ENCODE peak calls at places on chromosomes 16 and 17, in ten cellular contexts. One of them, this sample, is unnamed.
A peak's percentile ranks its signal among the peaks of the same experiment; 100 is the strongest.

GRCh38 chr16:67551972-67552371 is 10.4 kb upstream of the CTCF start:
- DNase-seq in progenitor cell of endocrine pancreas: no peak
- DNase-seq in Caki2: no peak
- DNase-seq in CD4-positive, alpha-beta memory T cell: no peak
- DNase-seq in T-helper 1 cell: no peak
- DNase-seq in body of pancreas: no peak
- DNase-seq in NCI-H774: no peak
- DNase-seq in activated CD4-positive, alpha-beta T cell treated with anti-CD3 and anti-CD28 coated beads, Interleukin-2, amount 50 U/mL, for 1 hour: no peak
- DNase-seq in stimulated activated CD4-positive, alpha-beta T cell treated with anti-CD3 and anti-CD28 coated beads, Interleukin-4, amount 100 ng/mL, for 24 hours: no peak
- DNase-seq in AG04450: no peak
- DNase-seq in this sample: no peak

GRCh38 chr16:47565454-47565853 is 104.3 kb downstream of the PHKB start:
- DNase-seq in progenitor cell of endocrine pancreas: no peak
- DNase-seq in Caki2: no peak
- DNase-seq in CD4-positive, alpha-beta memory T cell: peak; percentile 43
- DNase-seq in T-helper 1 cell: peak; percentile 54
- DNase-seq in body of pancreas: peak; percentile 16
- DNase-seq in NCI-H774: no peak
- DNase-seq in activated CD4-positive, alpha-beta T cell treated with anti-CD3 and anti-CD28 coated beads, Interleukin-2, amount 50 U/mL, for 1 hour: no peak
- DNase-seq in stimulated activated CD4-positive, alpha-beta T cell treated with anti-CD3 and anti-CD28 coated beads, Interleukin-4, amount 100 ng/mL, for 24 hours: peak; percentile 14
- DNase-seq in AG04450: no peak
- DNase-seq in this sample: no peak

GRCh38 chr16:80616362-80616761 is 75.6 kb downstream of the DYNLRB2 start:
- DNase-seq in progenitor cell of endocrine pancreas: no peak
- DNase-seq in Caki2: no peak
- DNase-seq in CD4-positive, alpha-beta memory T cell: no peak
- DNase-seq in T-helper 1 cell: no peak
- DNase-seq in body of pancreas: no peak
- DNase-seq in NCI-H774: no peak
- DNase-seq in activated CD4-positive, alpha-beta T cell treated with anti-CD3 and anti-CD28 coated beads, Interleukin-2, amount 50 U/mL, for 1 hour: no peak
- DNase-seq in stimulated activated CD4-positive, alpha-beta T cell treated with anti-CD3 and anti-CD28 coated beads, Interleukin-4, amount 100 ng/mL, for 24 hours: no peak
- DNase-seq in AG04450: no peak
- DNase-seq in this sample: no peak

GRCh38 chr16:72033437-72033836 is 20.9 kb upstream of the HP start:
- DNase-seq in progenitor cell of endocrine pancreas: no peak
- DNase-seq in Caki2: no peak
- DNase-seq in CD4-positive, alpha-beta memory T cell: no peak
- DNase-seq in T-helper 1 cell: no peak
- DNase-seq in body of pancreas: no peak
- DNase-seq in NCI-H774: no peak
- DNase-seq in activated CD4-positive, alpha-beta T cell treated with anti-CD3 and anti-CD28 coated beads, Interleukin-2, amount 50 U/mL, for 1 hour: no peak
- DNase-seq in stimulated activated CD4-positive, alpha-beta T cell treated with anti-CD3 and anti-CD28 coated beads, Interleukin-4, amount 100 ng/mL, for 24 hours: no peak
- DNase-seq in AG04450: no peak
- DNase-seq in this sample: no peak

GRCh38 chr17:4947010-4947410 is 1.3 kb downstream of the PFN1 start:
- DNase-seq in progenitor cell of endocrine pancreas: no peak
- DNase-seq in Caki2: peak; percentile 26
- DNase-seq in CD4-positive, alpha-beta memory T cell: no peak
- DNase-seq in T-helper 1 cell: no peak
- DNase-seq in body of pancreas: no peak
- DNase-seq in NCI-H774: no peak
- DNase-seq in activated CD4-positive, alpha-beta T cell treated with anti-CD3 and anti-CD28 coated beads, Interleukin-2, amount 50 U/mL, for 1 hour: no peak
- DNase-seq in stimulated activated CD4-positive, alpha-beta T cell treated with anti-CD3 and anti-CD28 coated beads, Interleukin-4, amount 100 ng/mL, for 24 hours: no peak
- DNase-seq in AG04450: no peak
- DNase-seq in this sample: no peak

GRCh38 chr17:60165976-60166375 is 16.2 kb downstream of the CA4 start:
- DNase-seq in progenitor cell of endocrine pancreas: no peak
- DNase-seq in Caki2: peak; percentile 16
- DNase-seq in CD4-positive, alpha-beta memory T cell: no peak
- DNase-seq in T-helper 1 cell: peak; percentile 67
- DNase-seq in body of pancreas: no peak
- DNase-seq in NCI-H774: no peak
- DNase-seq in activated CD4-positive, alpha-beta T cell treated with anti-CD3 and anti-CD28 coated beads, Interleukin-2, amount 50 U/mL, for 1 hour: no peak
- DNase-seq in stimulated activated CD4-positive, alpha-beta T cell treated with anti-CD3 and anti-CD28 coated beads, Interleukin-4, amount 100 ng/mL, for 24 hours: peak; percentile 28
- DNase-seq in AG04450: no peak
- DNase-seq in this sample: no peak

GRCh38 chr17:48113201-48113676 is 5.7 kb downstream of the SNX11 start:
- DNase-seq in progenitor cell of endocrine pancreas: no peak
- DNase-seq in Caki2: no peak
- DNase-seq in CD4-positive, alpha-beta memory T cell: peak; percentile 53
- DNase-seq in T-helper 1 cell: peak; percentile 74
- DNase-seq in body of pancreas: no peak
- DNase-seq in NCI-H774: no peak
- DNase-seq in activated CD4-positive, alpha-beta T cell treated with anti-CD3 and anti-CD28 coated beads, Interleukin-2, amount 50 U/mL, for 1 hour: peak; percentile 40
- DNase-seq in stimulated activated CD4-positive, alpha-beta T cell treated with anti-CD3 and anti-CD28 coated beads, Interleukin-4, amount 100 ng/mL, for 24 hours: peak; percentile 27
- DNase-seq in AG04450: no peak
- DNase-seq in this sample: no peak

GRCh38 chr16:50251375-50252081 is 14.8 kb upstream of the ADCY7 start:
- DNase-seq in progenitor cell of endocrine pancreas: no peak
- DNase-seq in Caki2: peak; percentile 67
- DNase-seq in CD4-positive, alpha-beta memory T cell: no peak
- DNase-seq in T-helper 1 cell: no peak
- DNase-seq in body of pancreas: no peak
- DNase-seq in NCI-H774: no peak
- DNase-seq in activated CD4-positive, alpha-beta T cell treated with anti-CD3 and anti-CD28 coated beads, Interleukin-2, amount 50 U/mL, for 1 hour: no peak
- DNase-seq in stimulated activated CD4-positive, alpha-beta T cell treated with anti-CD3 and anti-CD28 coated beads, Interleukin-4, amount 100 ng/mL, for 24 hours: no peak
- DNase-seq in AG04450: peak; percentile 46
- DNase-seq in this sample: peak; percentile 51

GRCh38 chr16:84588991-84589390 is 28.9 kb downstream of the COTL1 start:
- DNase-seq in progenitor cell of endocrine pancreas: no peak
- DNase-seq in Caki2: no peak
- DNase-seq in CD4-positive, alpha-beta memory T cell: no peak
- DNase-seq in T-helper 1 cell: no peak
- DNase-seq in body of pancreas: no peak
- DNase-seq in NCI-H774: no peak
- DNase-seq in activated CD4-positive, alpha-beta T cell treated with anti-CD3 and anti-CD28 coated beads, Interleukin-2, amount 50 U/mL, for 1 hour: no peak
- DNase-seq in stimulated activated CD4-positive, alpha-beta T cell treated with anti-CD3 and anti-CD28 coated beads, Interleukin-4, amount 100 ng/mL, for 24 hours: no peak
- DNase-seq in AG04450: no peak
- DNase-seq in this sample: no peak

GRCh38 chr16:3601614-3602319 is 9.6 kb downstream of the SLX4 start:
- DNase-seq in progenitor cell of endocrine pancreas: no peak
- DNase-seq in Caki2: no peak
- DNase-seq in CD4-positive, alpha-beta memory T cell: no peak
- DNase-seq in T-helper 1 cell: no peak
- DNase-seq in body of pancreas: no peak
- DNase-seq in NCI-H774: no peak
- DNase-seq in activated CD4-positive, alpha-beta T cell treated with anti-CD3 and anti-CD28 coated beads, Interleukin-2, amount 50 U/mL, for 1 hour: no peak
- DNase-seq in stimulated activated CD4-positive, alpha-beta T cell treated with anti-CD3 and anti-CD28 coated beads, Interleukin-4, amount 100 ng/mL, for 24 hours: no peak
- DNase-seq in AG04450: no peak
- DNase-seq in this sample: no peak

GRCh38 chr17:35804658-35805192 is 4.6 kb upstream of the TAF15 start:
- DNase-seq in progenitor cell of endocrine pancreas: no peak
- DNase-seq in Caki2: peak; percentile 77
- DNase-seq in CD4-positive, alpha-beta memory T cell: peak; percentile 59
- DNase-seq in T-helper 1 cell: peak; percentile 84
- DNase-seq in body of pancreas: peak; percentile 47
- DNase-seq in NCI-H774: peak; percentile 56
- DNase-seq in activated CD4-positive, alpha-beta T cell treated with anti-CD3 and anti-CD28 coated beads, Interleukin-2, amount 50 U/mL, for 1 hour: no peak
- DNase-seq in stimulated activated CD4-positive, alpha-beta T cell treated with anti-CD3 and anti-CD28 coated beads, Interleukin-4, amount 100 ng/mL, for 24 hours: peak; percentile 52
- DNase-seq in AG04450: peak; percentile 84
- DNase-seq in this sample: peak; percentile 90

GRCh38 chr16:525520-526180 is 1.9 kb upstream of the CAPN15 start:
- DNase-seq in progenitor cell of endocrine pancreas: no peak
- DNase-seq in Caki2: peak; percentile 97
- DNase-seq in CD4-positive, alpha-beta memory T cell: peak; percentile 74
- DNase-seq in T-helper 1 cell: peak; percentile 88
- DNase-seq in body of pancreas: no peak
- DNase-seq in NCI-H774: no peak
- DNase-seq in activated CD4-positive, alpha-beta T cell treated with anti-CD3 and anti-CD28 coated beads, Interleukin-2, amount 50 U/mL, for 1 hour: peak; percentile 37
- DNase-seq in stimulated activated CD4-positive, alpha-beta T cell treated with anti-CD3 and anti-CD28 coated beads, Interleukin-4, amount 100 ng/mL, for 24 hours: peak; percentile 86
- DNase-seq in AG04450: peak; percentile 50
- DNase-seq in this sample: no peak

GRCh38 chr16:1960665-1961630 is 1.6 kb downstream of the NDUFB10 start:
- DNase-seq in progenitor cell of endocrine pancreas: no peak
- DNase-seq in Caki2: peak; percentile 54
- DNase-seq in CD4-positive, alpha-beta memory T cell: peak; percentile 63
- DNase-seq in T-helper 1 cell: peak; percentile 42
- DNase-seq in body of pancreas: no peak
- DNase-seq in NCI-H774: no peak
- DNase-seq in activated CD4-positive, alpha-beta T cell treated with anti-CD3 and anti-CD28 coated beads, Interleukin-2, amount 50 U/mL, for 1 hour: peak; percentile 37
- DNase-seq in stimulated activated CD4-positive, alpha-beta T cell treated with anti-CD3 and anti-CD28 coated beads, Interleukin-4, amount 100 ng/mL, for 24 hours: peak; percentile 67
- DNase-seq in AG04450: no peak
- DNase-seq in this sample: peak; percentile 72

GRCh38 chr17:76884995-76885896 is 17.0 kb downstream of the MGAT5B start:
- DNase-seq in progenitor cell of endocrine pancreas: no peak
- DNase-seq in Caki2: no peak
- DNase-seq in CD4-positive, alpha-beta memory T cell: no peak
- DNase-seq in T-helper 1 cell: no peak
- DNase-seq in body of pancreas: no peak
- DNase-seq in NCI-H774: no peak
- DNase-seq in activated CD4-positive, alpha-beta T cell treated with anti-CD3 and anti-CD28 coated beads, Interleukin-2, amount 50 U/mL, for 1 hour: no peak
- DNase-seq in stimulated activated CD4-positive, alpha-beta T cell treated with anti-CD3 and anti-CD28 coated beads, Interleukin-4, amount 100 ng/mL, for 24 hours: no peak
- DNase-seq in AG04450: no peak
- DNase-seq in this sample: peak; percentile 88

GRCh38 chr17:73829676-73830280 is 185.5 kb upstream of the SDK2 start:
- DNase-seq in progenitor cell of endocrine pancreas: no peak
- DNase-seq in Caki2: no peak
- DNase-seq in CD4-positive, alpha-beta memory T cell: no peak
- DNase-seq in T-helper 1 cell: no peak
- DNase-seq in body of pancreas: no peak
- DNase-seq in NCI-H774: no peak
- DNase-seq in activated CD4-positive, alpha-beta T cell treated with anti-CD3 and anti-CD28 coated beads, Interleukin-2, amount 50 U/mL, for 1 hour: no peak
- DNase-seq in stimulated activated CD4-positive, alpha-beta T cell treated with anti-CD3 and anti-CD28 coated beads, Interleukin-4, amount 100 ng/mL, for 24 hours: no peak
- DNase-seq in AG04450: no peak
- DNase-seq in this sample: no peak

GRCh38 chr17:65374966-65375365 is 186.5 kb downstream of the AXIN2 start:
- DNase-seq in progenitor cell of endocrine pancreas: no peak
- DNase-seq in Caki2: no peak
- DNase-seq in CD4-positive, alpha-beta memory T cell: no peak
- DNase-seq in T-helper 1 cell: no peak
- DNase-seq in body of pancreas: no peak
- DNase-seq in NCI-H774: no peak
- DNase-seq in activated CD4-positive, alpha-beta T cell treated with anti-CD3 and anti-CD28 coated beads, Interleukin-2, amount 50 U/mL, for 1 hour: no peak
- DNase-seq in stimulated activated CD4-positive, alpha-beta T cell treated with anti-CD3 and anti-CD28 coated beads, Interleukin-4, amount 100 ng/mL, for 24 hours: no peak
- DNase-seq in AG04450: no peak
- DNase-seq in this sample: no peak

GRCh38 chr16:20611350-20611902 is 35.3 kb upstream of the ACSM2B start:
- DNase-seq in progenitor cell of endocrine pancreas: no peak
- DNase-seq in Caki2: no peak
- DNase-seq in CD4-positive, alpha-beta memory T cell: no peak
- DNase-seq in T-helper 1 cell: no peak
- DNase-seq in body of pancreas: peak; percentile 91
- DNase-seq in NCI-H774: peak; percentile 68
- DNase-seq in activated CD4-positive, alpha-beta T cell treated with anti-CD3 and anti-CD28 coated beads, Interleukin-2, amount 50 U/mL, for 1 hour: no peak
- DNase-seq in stimulated activated CD4-positive, alpha-beta T cell treated with anti-CD3 and anti-CD28 coated beads, Interleukin-4, amount 100 ng/mL, for 24 hours: no peak
- DNase-seq in AG04450: no peak
- DNase-seq in this sample: no peak

GRCh38 chr17:78365561-78366108 is 5.8 kb upstream of the SOCS3 start:
- DNase-seq in progenitor cell of endocrine pancreas: no peak
- DNase-seq in Caki2: peak; percentile 81
- DNase-seq in CD4-positive, alpha-beta memory T cell: no peak
- DNase-seq in T-helper 1 cell: no peak
- DNase-seq in body of pancreas: no peak
- DNase-seq in NCI-H774: no peak
- DNase-seq in activated CD4-positive, alpha-beta T cell treated with anti-CD3 and anti-CD28 coated beads, Interleukin-2, amount 50 U/mL, for 1 hour: no peak
- DNase-seq in stimulated activated CD4-positive, alpha-beta T cell treated with anti-CD3 and anti-CD28 coated beads, Interleukin-4, amount 100 ng/mL, for 24 hours: no peak
- DNase-seq in AG04450: no peak
- DNase-seq in this sample: peak; percentile 93

GRCh38 chr16:49330562-49331201 is 42.9 kb upstream of the C16orf78 start:
- DNase-seq in progenitor cell of endocrine pancreas: no peak
- DNase-seq in Caki2: no peak
- DNase-seq in CD4-positive, alpha-beta memory T cell: no peak
- DNase-seq in T-helper 1 cell: no peak
- DNase-seq in body of pancreas: no peak
- DNase-seq in NCI-H774: no peak
- DNase-seq in activated CD4-positive, alpha-beta T cell treated with anti-CD3 and anti-CD28 coated beads, Interleukin-2, amount 50 U/mL, for 1 hour: no peak
- DNase-seq in stimulated activated CD4-positive, alpha-beta T cell treated with anti-CD3 and anti-CD28 coated beads, Interleukin-4, amount 100 ng/mL, for 24 hours: no peak
- DNase-seq in AG04450: no peak
- DNase-seq in this sample: no peak

GRCh38 chr16:65284583-65284982 is 162.7 kb upstream of the CDH11 start:
- DNase-seq in progenitor cell of endocrine pancreas: no peak
- DNase-seq in Caki2: no peak
- DNase-seq in CD4-positive, alpha-beta memory T cell: no peak
- DNase-seq in T-helper 1 cell: no peak
- DNase-seq in body of pancreas: no peak
- DNase-seq in NCI-H774: no peak
- DNase-seq in activated CD4-positive, alpha-beta T cell treated with anti-CD3 and anti-CD28 coated beads, Interleukin-2, amount 50 U/mL, for 1 hour: no peak
- DNase-seq in stimulated activated CD4-positive, alpha-beta T cell treated with anti-CD3 and anti-CD28 coated beads, Interleukin-4, amount 100 ng/mL, for 24 hours: no peak
- DNase-seq in AG04450: no peak
- DNase-seq in this sample: no peak

GRCh38 chr17:68792042-68792685 is 163.0 kb downstream of the ABCA8 start:
- DNase-seq in progenitor cell of endocrine pancreas: no peak
- DNase-seq in Caki2: no peak
- DNase-seq in CD4-positive, alpha-beta memory T cell: no peak
- DNase-seq in T-helper 1 cell: no peak
- DNase-seq in body of pancreas: no peak
- DNase-seq in NCI-H774: no peak
- DNase-seq in activated CD4-positive, alpha-beta T cell treated with anti-CD3 and anti-CD28 coated beads, Interleukin-2, amount 50 U/mL, for 1 hour: no peak
- DNase-seq in stimulated activated CD4-positive, alpha-beta T cell treated with anti-CD3 and anti-CD28 coated beads, Interleukin-4, amount 100 ng/mL, for 24 hours: no peak
- DNase-seq in AG04450: no peak
- DNase-seq in this sample: no peak

GRCh38 chr17:2758870-2759269 is 9.4 kb upstream of the CCDC92B start:
- DNase-seq in progenitor cell of endocrine pancreas: no peak
- DNase-seq in Caki2: no peak
- DNase-seq in CD4-positive, alpha-beta memory T cell: no peak
- DNase-seq in T-helper 1 cell: no peak
- DNase-seq in body of pancreas: no peak
- DNase-seq in NCI-H774: no peak
- DNase-seq in activated CD4-positive, alpha-beta T cell treated with anti-CD3 and anti-CD28 coated beads, Interleukin-2, amount 50 U/mL, for 1 hour: no peak
- DNase-seq in stimulated activated CD4-positive, alpha-beta T cell treated with anti-CD3 and anti-CD28 coated beads, Interleukin-4, amount 100 ng/mL, for 24 hours: no peak
- DNase-seq in AG04450: no peak
- DNase-seq in this sample: no peak

GRCh38 chr17:57655564-57655963 is 89.5 kb downstream of the CCDC182 start:
- DNase-seq in progenitor cell of endocrine pancreas: no peak
- DNase-seq in Caki2: no peak
- DNase-seq in CD4-positive, alpha-beta memory T cell: no peak
- DNase-seq in T-helper 1 cell: no peak
- DNase-seq in body of pancreas: no peak
- DNase-seq in NCI-H774: no peak
- DNase-seq in activated CD4-positive, alpha-beta T cell treated with anti-CD3 and anti-CD28 coated beads, Interleukin-2, amount 50 U/mL, for 1 hour: no peak
- DNase-seq in stimulated activated CD4-positive, alpha-beta T cell treated with anti-CD3 and anti-CD28 coated beads, Interleukin-4, amount 100 ng/mL, for 24 hours: no peak
- DNase-seq in AG04450: no peak
- DNase-seq in this sample: no peak

GRCh38 chr16:28068976-28069375 is 5.5 kb upstream of the GSG1L start:
- DNase-seq in progenitor cell of endocrine pancreas: no peak
- DNase-seq in Caki2: no peak
- DNase-seq in CD4-positive, alpha-beta memory T cell: no peak
- DNase-seq in T-helper 1 cell: no peak
- DNase-seq in body of pancreas: no peak
- DNase-seq in NCI-H774: no peak
- DNase-seq in activated CD4-positive, alpha-beta T cell treated with anti-CD3 and anti-CD28 coated beads, Interleukin-2, amount 50 U/mL, for 1 hour: no peak
- DNase-seq in stimulated activated CD4-positive, alpha-beta T cell treated with anti-CD3 and anti-CD28 coated beads, Interleukin-4, amount 100 ng/mL, for 24 hours: no peak
- DNase-seq in AG04450: no peak
- DNase-seq in this sample: no peak

GRCh38 chr16:21084631-21085235 is 65.9 kb downstream of the DNAH3 start:
- DNase-seq in progenitor cell of endocrine pancreas: no peak
- DNase-seq in Caki2: no peak
- DNase-seq in CD4-positive, alpha-beta memory T cell: no peak
- DNase-seq in T-helper 1 cell: no peak
- DNase-seq in body of pancreas: no peak
- DNase-seq in NCI-H774: no peak
- DNase-seq in activated CD4-positive, alpha-beta T cell treated with anti-CD3 and anti-CD28 coated beads, Interleukin-2, amount 50 U/mL, for 1 hour: no peak
- DNase-seq in stimulated activated CD4-positive, alpha-beta T cell treated with anti-CD3 and anti-CD28 coated beads, Interleukin-4, amount 100 ng/mL, for 24 hours: no peak
- DNase-seq in AG04450: no peak
- DNase-seq in this sample: no peak

GRCh38 chr16:80569440-80570105 is 28.8 kb downstream of the DYNLRB2 start:
- DNase-seq in progenitor cell of endocrine pancreas: no peak
- DNase-seq in Caki2: peak; percentile 6
- DNase-seq in CD4-positive, alpha-beta memory T cell: peak; percentile 79
- DNase-seq in T-helper 1 cell: peak; percentile 89
- DNase-seq in body of pancreas: no peak
- DNase-seq in NCI-H774: no peak
- DNase-seq in activated CD4-positive, alpha-beta T cell treated with anti-CD3 and anti-CD28 coated beads, Interleukin-2, amount 50 U/mL, for 1 hour: peak; percentile 28
- DNase-seq in stimulated activated CD4-positive, alpha-beta T cell treated with anti-CD3 and anti-CD28 coated beads, Interleukin-4, amount 100 ng/mL, for 24 hours: peak; percentile 87
- DNase-seq in AG04450: no peak
- DNase-seq in this sample: no peak

GRCh38 chr17:31487648-31488263 is 96.3 kb downstream of the RAB11FIP4 start:
- DNase-seq in progenitor cell of endocrine pancreas: peak; percentile 95
- DNase-seq in Caki2: peak; percentile 86
- DNase-seq in CD4-positive, alpha-beta memory T cell: peak; percentile 96
- DNase-seq in T-helper 1 cell: peak; percentile 92
- DNase-seq in body of pancreas: peak; percentile 97
- DNase-seq in NCI-H774: peak; percentile 98
- DNase-seq in activated CD4-positive, alpha-beta T cell treated with anti-CD3 and anti-CD28 coated beads, Interleukin-2, amount 50 U/mL, for 1 hour: peak; percentile 93
- DNase-seq in stimulated activated CD4-positive, alpha-beta T cell treated with anti-CD3 and anti-CD28 coated beads, Interleukin-4, amount 100 ng/mL, for 24 hours: peak; percentile 92
- DNase-seq in AG04450: no peak
- DNase-seq in this sample: peak; percentile 100

GRCh38 chr16:30651124-30652004 is 604 bp downstream of the PRR14 start:
- DNase-seq in progenitor cell of endocrine pancreas: peak; percentile 58
- DNase-seq in Caki2: peak; percentile 72
- DNase-seq in CD4-positive, alpha-beta memory T cell: peak; percentile 84
- DNase-seq in T-helper 1 cell: peak; percentile 86
- DNase-seq in body of pancreas: peak; percentile 69
- DNase-seq in NCI-H774: peak; percentile 51
- DNase-seq in activated CD4-positive, alpha-beta T cell treated with anti-CD3 and anti-CD28 coated beads, Interleukin-2, amount 50 U/mL, for 1 hour: peak; percentile 69
- DNase-seq in stimulated activated CD4-positive, alpha-beta T cell treated with anti-CD3 and anti-CD28 coated beads, Interleukin-4, amount 100 ng/mL, for 24 hours: peak; percentile 78
- DNase-seq in AG04450: no peak
- DNase-seq in this sample: peak; percentile 94

This sample was measured in H7.